ENCODE peak calls at places on chromosomes 7 and 10, in nine cellular contexts. One of them, this sample, is unnamed.

GRCh38 chr10:131630772-131631258 is 270.0 kb upstream of the PPP2R2D start:
- DNase-seq in GM23248: no peak
- DNase-seq in neuronal stem cell: no peak
- DNase-seq in PC-3: no peak
- DNase-seq in SK-N-SH: no peak
- DNase-seq in cardiac muscle cell: no peak
- DNase-seq in body of pancreas: no peak
- DNase-seq in effector memory CD4-positive, alpha-beta T cell: no peak
- DNase-seq in endothelial cell of umbilical vein: no peak
- DNase-seq in this sample: no peak

GRCh38 chr7:121262221-121262620 is 66.6 kb upstream of the WNT16 start:
- DNase-seq in GM23248: no peak
- DNase-seq in neuronal stem cell: no peak
- DNase-seq in PC-3: no peak
- DNase-seq in SK-N-SH: no peak
- DNase-seq in cardiac muscle cell: no peak
- DNase-seq in body of pancreas: no peak
- DNase-seq in effector memory CD4-positive, alpha-beta T cell: no peak
- DNase-seq in endothelial cell of umbilical vein: no peak
- DNase-seq in this sample: no peak

GRCh38 chr7:15280078-15280734 is 281.6 kb downstream of the AGMO start:
- DNase-seq in GM23248: peak; percentile 4
- DNase-seq in neuronal stem cell: no peak
- DNase-seq in PC-3: no peak
- DNase-seq in SK-N-SH: no peak
- DNase-seq in cardiac muscle cell: no peak
- DNase-seq in body of pancreas: no peak
- DNase-seq in effector memory CD4-positive, alpha-beta T cell: no peak
- DNase-seq in endothelial cell of umbilical vein: no peak
- DNase-seq in this sample: peak; percentile 5

GRCh38 chr7:85529197-85529596 is 342.3 kb upstream of the SEMA3D start:
- DNase-seq in GM23248: peak; percentile 72
- DNase-seq in neuronal stem cell: no peak
- DNase-seq in PC-3: no peak
- DNase-seq in SK-N-SH: no peak
- DNase-seq in cardiac muscle cell: no peak
- DNase-seq in body of pancreas: peak; percentile 33
- DNase-seq in effector memory CD4-positive, alpha-beta T cell: no peak
- DNase-seq in endothelial cell of umbilical vein: peak; percentile 11
- DNase-seq in this sample: peak; percentile 49

GRCh38 chr10:96740141-96740540 is 19.8 kb upstream of the PIK3AP1 start:
- DNase-seq in GM23248: no peak
- DNase-seq in neuronal stem cell: no peak
- DNase-seq in PC-3: no peak
- DNase-seq in SK-N-SH: no peak
- DNase-seq in cardiac muscle cell: no peak
- DNase-seq in body of pancreas: no peak
- DNase-seq in effector memory CD4-positive, alpha-beta T cell: no peak
- DNase-seq in endothelial cell of umbilical vein: no peak
- DNase-seq in this sample: no peak

GRCh38 chr7:29228289-29229011 is 33.9 kb downstream of the CHN2 start:
- DNase-seq in GM23248: no peak
- DNase-seq in neuronal stem cell: no peak
- DNase-seq in PC-3: no peak
- DNase-seq in SK-N-SH: no peak
- DNase-seq in cardiac muscle cell: no peak
- DNase-seq in body of pancreas: no peak
- DNase-seq in effector memory CD4-positive, alpha-beta T cell: no peak
- DNase-seq in endothelial cell of umbilical vein: no peak
- DNase-seq in this sample: no peak

GRCh38 chr10:59126277-59126676 is 50.2 kb upstream of the PHYHIPL start:
- DNase-seq in GM23248: no peak
- DNase-seq in neuronal stem cell: peak; percentile 4
- DNase-seq in PC-3: no peak
- DNase-seq in SK-N-SH: no peak
- DNase-seq in cardiac muscle cell: peak; percentile 5
- DNase-seq in body of pancreas: no peak
- DNase-seq in effector memory CD4-positive, alpha-beta T cell: no peak
- DNase-seq in endothelial cell of umbilical vein: no peak
- DNase-seq in this sample: no peak

GRCh38 chr10:118102116-118102515 is 55.4 kb upstream of the RAB11FIP2 start:
- DNase-seq in GM23248: peak; percentile 51
- DNase-seq in neuronal stem cell: no peak
- DNase-seq in PC-3: no peak
- DNase-seq in SK-N-SH: no peak
- DNase-seq in cardiac muscle cell: no peak
- DNase-seq in body of pancreas: no peak
- DNase-seq in effector memory CD4-positive, alpha-beta T cell: no peak
- DNase-seq in endothelial cell of umbilical vein: no peak
- DNase-seq in this sample: no peak

GRCh38 chr7:134101716-134102115 is 25.4 kb upstream of the LRGUK start:
- DNase-seq in GM23248: no peak
- DNase-seq in neuronal stem cell: no peak
- DNase-seq in PC-3: no peak
- DNase-seq in SK-N-SH: peak; percentile 25
- DNase-seq in cardiac muscle cell: no peak
- DNase-seq in body of pancreas: no peak
- DNase-seq in effector memory CD4-positive, alpha-beta T cell: no peak
- DNase-seq in endothelial cell of umbilical vein: no peak
- DNase-seq in this sample: no peak

GRCh38 chr10:78109210-78109609 is 75.5 kb downstream of the RPS24 start:
- DNase-seq in GM23248: no peak
- DNase-seq in neuronal stem cell: no peak
- DNase-seq in PC-3: no peak
- DNase-seq in SK-N-SH: no peak
- DNase-seq in cardiac muscle cell: no peak
- DNase-seq in body of pancreas: no peak
- DNase-seq in effector memory CD4-positive, alpha-beta T cell: no peak
- DNase-seq in endothelial cell of umbilical vein: no peak
- DNase-seq in this sample: no peak

GRCh38 chr7:128120976-128121490 is 89.8 kb upstream of the LRRC4 start:
- DNase-seq in GM23248: no peak
- DNase-seq in neuronal stem cell: no peak
- DNase-seq in PC-3: no peak
- DNase-seq in SK-N-SH: no peak
- DNase-seq in cardiac muscle cell: no peak
- DNase-seq in body of pancreas: no peak
- DNase-seq in effector memory CD4-positive, alpha-beta T cell: no peak
- DNase-seq in endothelial cell of umbilical vein: no peak
- DNase-seq in this sample: no peak

GRCh38 chr7:131604841-131605279 is 48.4 kb upstream of the PODXL start:
- DNase-seq in GM23248: peak; percentile 95
- DNase-seq in neuronal stem cell: no peak
- DNase-seq in PC-3: peak; percentile 79
- DNase-seq in SK-N-SH: no peak
- DNase-seq in cardiac muscle cell: no peak
- DNase-seq in body of pancreas: no peak
- DNase-seq in effector memory CD4-positive, alpha-beta T cell: no peak
- DNase-seq in endothelial cell of umbilical vein: no peak
- DNase-seq in this sample: peak; percentile 29

GRCh38 chr10:26438534-26439269 is 561 bp downstream of the APBB1IP start:
- DNase-seq in GM23248: peak; percentile 76
- DNase-seq in neuronal stem cell: no peak
- DNase-seq in PC-3: no peak
- DNase-seq in SK-N-SH: peak; percentile 16
- DNase-seq in cardiac muscle cell: peak; percentile 1
- DNase-seq in body of pancreas: peak; percentile 28
- DNase-seq in effector memory CD4-positive, alpha-beta T cell: peak; percentile 35
- DNase-seq in endothelial cell of umbilical vein: no peak
- DNase-seq in this sample: peak; percentile 14

GRCh38 chr10:124748206-124748605 is 4.0 kb upstream of the FAM53B start:
- DNase-seq in GM23248: peak; percentile 16
- DNase-seq in neuronal stem cell: no peak
- DNase-seq in PC-3: no peak
- DNase-seq in SK-N-SH: no peak
- DNase-seq in cardiac muscle cell: peak; percentile 36
- DNase-seq in body of pancreas: no peak
- DNase-seq in effector memory CD4-positive, alpha-beta T cell: no peak
- DNase-seq in endothelial cell of umbilical vein: no peak
- DNase-seq in this sample: no peak

GRCh38 chr10:122307669-122308486 is 36.8 kb downstream of the BTBD16 start:
- DNase-seq in GM23248: peak; percentile 99
- DNase-seq in neuronal stem cell: no peak
- DNase-seq in PC-3: peak; percentile 87
- DNase-seq in SK-N-SH: no peak
- DNase-seq in cardiac muscle cell: no peak
- DNase-seq in body of pancreas: peak; percentile 86
- DNase-seq in effector memory CD4-positive, alpha-beta T cell: no peak
- DNase-seq in endothelial cell of umbilical vein: peak; percentile 99
- DNase-seq in this sample: peak; percentile 93

GRCh38 chr10:119393019-119393418 is 149.5 kb downstream of the RGS10 start:
- DNase-seq in GM23248: no peak
- DNase-seq in neuronal stem cell: no peak
- DNase-seq in PC-3: no peak
- DNase-seq in SK-N-SH: no peak
- DNase-seq in cardiac muscle cell: no peak
- DNase-seq in body of pancreas: no peak
- DNase-seq in effector memory CD4-positive, alpha-beta T cell: no peak
- DNase-seq in endothelial cell of umbilical vein: no peak
- DNase-seq in this sample: no peak

GRCh38 chr7:27714831-27715444 is 25.0 kb upstream of the TAX1BP1 start:
- DNase-seq in GM23248: no peak
- DNase-seq in neuronal stem cell: no peak
- DNase-seq in PC-3: peak; percentile 29
- DNase-seq in SK-N-SH: no peak
- DNase-seq in cardiac muscle cell: no peak
- DNase-seq in body of pancreas: no peak
- DNase-seq in effector memory CD4-positive, alpha-beta T cell: no peak
- DNase-seq in endothelial cell of umbilical vein: peak; percentile 96
- DNase-seq in this sample: no peak

GRCh38 chr10:119768455-119769094 is 42.7 kb downstream of the INPP5F start:
- DNase-seq in GM23248: peak; percentile 52
- DNase-seq in neuronal stem cell: no peak
- DNase-seq in PC-3: no peak
- DNase-seq in SK-N-SH: no peak
- DNase-seq in cardiac muscle cell: no peak
- DNase-seq in body of pancreas: no peak
- DNase-seq in effector memory CD4-positive, alpha-beta T cell: no peak
- DNase-seq in endothelial cell of umbilical vein: no peak
- DNase-seq in this sample: no peak

GRCh38 chr10:63522129-63522687 is 1.0 kb downstream of the REEP3 start:
- DNase-seq in GM23248: peak; percentile 59
- DNase-seq in neuronal stem cell: no peak
- DNase-seq in PC-3: peak; percentile 71
- DNase-seq in SK-N-SH: peak; percentile 45
- DNase-seq in cardiac muscle cell: no peak
- DNase-seq in body of pancreas: no peak
- DNase-seq in effector memory CD4-positive, alpha-beta T cell: no peak
- DNase-seq in endothelial cell of umbilical vein: peak; percentile 72
- DNase-seq in this sample: no peak

GRCh38 chr7:55484241-55484640 is 88.1 kb downstream of the VOPP1 start:
- DNase-seq in GM23248: no peak
- DNase-seq in neuronal stem cell: no peak
- DNase-seq in PC-3: no peak
- DNase-seq in SK-N-SH: no peak
- DNase-seq in cardiac muscle cell: no peak
- DNase-seq in body of pancreas: no peak
- DNase-seq in effector memory CD4-positive, alpha-beta T cell: no peak
- DNase-seq in endothelial cell of umbilical vein: no peak
- DNase-seq in this sample: no peak

GRCh38 chr7:5425507-5426225 is 2.0 kb upstream of the TNRC18 start:
- DNase-seq in GM23248: peak; percentile 94
- DNase-seq in neuronal stem cell: peak; percentile 83
- DNase-seq in PC-3: peak; percentile 79
- DNase-seq in SK-N-SH: peak; percentile 83
- DNase-seq in cardiac muscle cell: peak; percentile 90
- DNase-seq in body of pancreas: peak; percentile 88
- DNase-seq in effector memory CD4-positive, alpha-beta T cell: no peak
- DNase-seq in endothelial cell of umbilical vein: peak; percentile 89
- DNase-seq in this sample: peak; percentile 93

GRCh38 chr10:123017421-123018165 is 8.8 kb downstream of the ACADSB start:
- DNase-seq in GM23248: no peak
- DNase-seq in neuronal stem cell: no peak
- DNase-seq in PC-3: no peak
- DNase-seq in SK-N-SH: no peak
- DNase-seq in cardiac muscle cell: no peak
- DNase-seq in body of pancreas: no peak
- DNase-seq in effector memory CD4-positive, alpha-beta T cell: no peak
- DNase-seq in endothelial cell of umbilical vein: no peak
- DNase-seq in this sample: no peak

GRCh38 chr10:74292871-74293427 is 141.9 kb downstream of the ADK start:
- DNase-seq in GM23248: peak; percentile 57
- DNase-seq in neuronal stem cell: no peak
- DNase-seq in PC-3: peak; percentile 87
- DNase-seq in SK-N-SH: no peak
- DNase-seq in cardiac muscle cell: peak; percentile 11
- DNase-seq in body of pancreas: no peak
- DNase-seq in effector memory CD4-positive, alpha-beta T cell: no peak
- DNase-seq in endothelial cell of umbilical vein: no peak
- DNase-seq in this sample: no peak

GRCh38 chr7:138865843-138866242 is 67.8 kb upstream of the ATP6V0A4 start:
- DNase-seq in GM23248: no peak
- DNase-seq in neuronal stem cell: no peak
- DNase-seq in PC-3: peak; percentile 33
- DNase-seq in SK-N-SH: no peak
- DNase-seq in cardiac muscle cell: no peak
- DNase-seq in body of pancreas: no peak
- DNase-seq in effector memory CD4-positive, alpha-beta T cell: no peak
- DNase-seq in endothelial cell of umbilical vein: no peak
- DNase-seq in this sample: no peak
- H3K36me3 ChIP-seq in GM23248: no peaks in the 10 kb centered on the region
- H3K36me3 ChIP-seq in neuronal stem cell: peaks cover 98% of the 10 kb centered on the region
- H3K36me3 ChIP-seq in PC-3: peaks cover 25% of the 10 kb centered on the region
- H3K36me3 ChIP-seq in SK-N-SH: peaks cover 42% of the 10 kb centered on the region
- H3K36me3 ChIP-seq in cardiac muscle cell: peaks cover 31% of the 10 kb centered on the region
- H3K36me3 ChIP-seq in body of pancreas: peaks cover 19% of the 10 kb centered on the region
- H3K36me3 ChIP-seq in effector memory CD4-positive, alpha-beta T cell: no peaks in the 10 kb centered on the region
- H3K36me3 ChIP-seq in endothelial cell of umbilical vein: no peaks in the 10 kb centered on the region
- H3K36me3 ChIP-seq in this sample: no peaks in the 10 kb centered on the region

GRCh38 chr7:107976620-107977019 is 26.3 kb downstream of the LAMB1 start:
- DNase-seq in GM23248: no peak
- DNase-seq in neuronal stem cell: no peak
- DNase-seq in PC-3: no peak
- DNase-seq in SK-N-SH: no peak
- DNase-seq in cardiac muscle cell: no peak
- DNase-seq in body of pancreas: no peak
- DNase-seq in effector memory CD4-positive, alpha-beta T cell: no peak
- DNase-seq in endothelial cell of umbilical vein: no peak
- DNase-seq in this sample: no peak
- H3K36me3 ChIP-seq in GM23248: peaks cover 58% of the 10 kb centered on the region
- H3K36me3 ChIP-seq in neuronal stem cell: peaks cover 85% of the 10 kb centered on the region
- H3K36me3 ChIP-seq in PC-3: peaks cover 69% of the 10 kb centered on the region
- H3K36me3 ChIP-seq in SK-N-SH: peaks cover 90% of the 10 kb centered on the region
- H3K36me3 ChIP-seq in cardiac muscle cell: no peaks in the 10 kb centered on the region
- H3K36me3 ChIP-seq in body of pancreas: peaks cover 17% of the 10 kb centered on the region
- H3K36me3 ChIP-seq in effector memory CD4-positive, alpha-beta T cell: no peaks in the 10 kb centered on the region
- H3K36me3 ChIP-seq in endothelial cell of umbilical vein: peaks cover 69% of the 10 kb centered on the region
- H3K36me3 ChIP-seq in this sample: peaks cover 3% of the 10 kb centered on the region

GRCh38 chr7:157248659-157249058 is 88.1 kb upstream of the DNAJB6 start:
- DNase-seq in GM23248: no peak
- DNase-seq in neuronal stem cell: no peak
- DNase-seq in PC-3: no peak
- DNase-seq in SK-N-SH: no peak
- DNase-seq in cardiac muscle cell: no peak
- DNase-seq in body of pancreas: no peak
- DNase-seq in effector memory CD4-positive, alpha-beta T cell: no peak
- DNase-seq in endothelial cell of umbilical vein: no peak
- DNase-seq in this sample: no peak
- H3K36me3 ChIP-seq in GM23248: peaks cover 9% of the 10 kb centered on the region
- H3K36me3 ChIP-seq in neuronal stem cell: peaks cover 69% of the 10 kb centered on the region
- H3K36me3 ChIP-seq in PC-3: peaks cover 30% of the 10 kb centered on the region
- H3K36me3 ChIP-seq in SK-N-SH: peaks cover 40% of the 10 kb centered on the region
- H3K36me3 ChIP-seq in cardiac muscle cell: peaks cover 22% of the 10 kb centered on the region
- H3K36me3 ChIP-seq in body of pancreas: peaks cover 6% of the 10 kb centered on the region
- H3K36me3 ChIP-seq in effector memory CD4-positive, alpha-beta T cell: peaks cover 16% of the 10 kb centered on the region
- H3K36me3 ChIP-seq in endothelial cell of umbilical vein: peaks cover 4% of the 10 kb centered on the region
- H3K36me3 ChIP-seq in this sample: peaks cover 4% of the 10 kb centered on the region

GRCh38 chr7:66950763-66951162 is 29.7 kb downstream of the TMEM248 start:
- DNase-seq in GM23248: peak; percentile 48
- DNase-seq in neuronal stem cell: no peak
- DNase-seq in PC-3: no peak
- DNase-seq in SK-N-SH: no peak
- DNase-seq in cardiac muscle cell: no peak
- DNase-seq in body of pancreas: no peak
- DNase-seq in effector memory CD4-positive, alpha-beta T cell: no peak
- DNase-seq in endothelial cell of umbilical vein: peak; percentile 7
- DNase-seq in this sample: no peak
- H3K36me3 ChIP-seq in GM23248: peaks cover 26% of the 10 kb centered on the region
- H3K36me3 ChIP-seq in neuronal stem cell: peaks cover 95% of the 10 kb centered on the region
- H3K36me3 ChIP-seq in PC-3: peaks cover 31% of the 10 kb centered on the region
- H3K36me3 ChIP-seq in SK-N-SH: peaks cover 48% of the 10 kb centered on the region
- H3K36me3 ChIP-seq in cardiac muscle cell: peaks cover 47% of the 10 kb centered on the region
- H3K36me3 ChIP-seq in body of pancreas: peaks cover 47% of the 10 kb centered on the region
- H3K36me3 ChIP-seq in effector memory CD4-positive, alpha-beta T cell: peaks cover 67% of the 10 kb centered on the region
- H3K36me3 ChIP-seq in endothelial cell of umbilical vein: peaks cover 17% of the 10 kb centered on the region
- H3K36me3 ChIP-seq in this sample: peaks cover 15% of the 10 kb centered on the region

This sample was measured in MG63.